ENCODE peak calls at places on chromosomes 6 and 20, in nine cellular contexts. One of them, this sample, is unnamed.

GRCh38 chr6:53361549-53362031 is 12.8 kb upstream of the ELOVL5 start:
- DNase-seq in esophagus muscularis mucosa: no peak
- DNase-seq in spleen: no peak
- DNase-seq in prostate gland: no peak
- DNase-seq in breast epithelium: peak
- DNase-seq in K562: no peak
- DNase-seq in SK-N-MC: no peak
- DNase-seq in stomach: no peak
- DNase-seq in GM12892: no peak
- DNase-seq in this sample: no peak

GRCh38 chr6:108200631-108201030 is 34.8 kb downstream of the NR2E1 start:
- DNase-seq in prostate gland: no peak
- DNase-seq in breast epithelium: no peak
- DNase-seq in stomach: no peak
- DNase-seq in spleen: no peak
- DNase-seq in K562: no peak
- DNase-seq in esophagus muscularis mucosa: no peak
- DNase-seq in GM12892: no peak
- DNase-seq in SK-N-MC: no peak
- DNase-seq in this sample: no peak

GRCh38 chr6:149354009-149354408 is 36.5 kb downstream of the TAB2 start:
- DNase-seq in K562: no peak
- DNase-seq in breast epithelium: no peak
- DNase-seq in esophagus muscularis mucosa: no peak
- DNase-seq in GM12892: no peak
- DNase-seq in SK-N-MC: no peak
- DNase-seq in stomach: no peak
- DNase-seq in prostate gland: no peak
- DNase-seq in spleen: no peak
- DNase-seq in this sample: no peak

GRCh38 chr6:85591207-85591606 is 2.5 kb downstream of the SNX14 start:
- DNase-seq in SK-N-MC: no peak
- DNase-seq in K562: no peak
- DNase-seq in stomach: no peak
- DNase-seq in esophagus muscularis mucosa: no peak
- DNase-seq in breast epithelium: no peak
- DNase-seq in spleen: no peak
- DNase-seq in GM12892: no peak
- DNase-seq in prostate gland: no peak
- DNase-seq in this sample: no peak

GRCh38 chr6:10976571-10976970 is 67.5 kb downstream of the ELOVL2 start:
- DNase-seq in spleen: no peak
- DNase-seq in GM12892: no peak
- DNase-seq in prostate gland: no peak
- DNase-seq in stomach: no peak
- DNase-seq in K562: no peak
- DNase-seq in SK-N-MC: no peak
- DNase-seq in esophagus muscularis mucosa: peak
- DNase-seq in breast epithelium: no peak
- DNase-seq in this sample: no peak

GRCh38 chr20:60694763-60695162 is 557.3 kb upstream of the CDH4 start:
- DNase-seq in prostate gland: no peak
- DNase-seq in esophagus muscularis mucosa: no peak
- DNase-seq in breast epithelium: no peak
- DNase-seq in spleen: no peak
- DNase-seq in K562: no peak
- DNase-seq in GM12892: no peak
- DNase-seq in stomach: no peak
- DNase-seq in SK-N-MC: no peak
- DNase-seq in this sample: no peak

GRCh38 chr20:13029687-13030510 is 21.1 kb downstream of the SPTLC3 start:
- DNase-seq in SK-N-MC: no peak
- DNase-seq in K562: no peak
- DNase-seq in esophagus muscularis mucosa: no peak
- DNase-seq in prostate gland: peak
- DNase-seq in stomach: peak
- DNase-seq in breast epithelium: peak
- DNase-seq in spleen: no peak
- DNase-seq in GM12892: no peak
- DNase-seq in this sample: peak

GRCh38 chr6:170152989-170153388 is 137.9 kb downstream of the DLL1 start:
- DNase-seq in esophagus muscularis mucosa: no peak
- DNase-seq in stomach: peak
- DNase-seq in prostate gland: peak
- DNase-seq in K562: peak
- DNase-seq in GM12892: no peak
- DNase-seq in spleen: no peak
- DNase-seq in SK-N-MC: no peak
- DNase-seq in breast epithelium: peak
- DNase-seq in this sample: peak

GRCh38 chr6:116376149-116376548 is 5.4 kb downstream of the DSE start:
- DNase-seq in K562: no peak
- DNase-seq in spleen: no peak
- DNase-seq in esophagus muscularis mucosa: no peak
- DNase-seq in prostate gland: peak
- DNase-seq in GM12892: no peak
- DNase-seq in stomach: no peak
- DNase-seq in breast epithelium: no peak
- DNase-seq in SK-N-MC: no peak
- DNase-seq in this sample: no peak

GRCh38 chr6:160882741-160883340 is 108.7 kb upstream of the MAP3K4 start:
- DNase-seq in esophagus muscularis mucosa: no peak
- DNase-seq in GM12892: no peak
- DNase-seq in stomach: no peak
- DNase-seq in SK-N-MC: no peak
- DNase-seq in spleen: no peak
- DNase-seq in K562: no peak
- DNase-seq in prostate gland: no peak
- DNase-seq in breast epithelium: no peak
- DNase-seq in this sample: no peak

GRCh38 chr20:17688965-17689364 is 6.9 kb upstream of the RRBP1 start:
- DNase-seq in breast epithelium: no peak
- DNase-seq in prostate gland: no peak
- DNase-seq in spleen: no peak
- DNase-seq in esophagus muscularis mucosa: no peak
- DNase-seq in SK-N-MC: peak
- DNase-seq in GM12892: no peak
- DNase-seq in stomach: peak
- DNase-seq in K562: no peak
- DNase-seq in this sample: no peak

GRCh38 chr6:136643850-136644596 is 93.8 kb upstream of the MAP7 start:
- DNase-seq in breast epithelium: peak
- DNase-seq in esophagus muscularis mucosa: peak
- DNase-seq in stomach: peak
- DNase-seq in K562: peak
- DNase-seq in GM12892: peak
- DNase-seq in spleen: peak
- DNase-seq in SK-N-MC: peak
- DNase-seq in prostate gland: peak
- DNase-seq in this sample: peak

DNA sequence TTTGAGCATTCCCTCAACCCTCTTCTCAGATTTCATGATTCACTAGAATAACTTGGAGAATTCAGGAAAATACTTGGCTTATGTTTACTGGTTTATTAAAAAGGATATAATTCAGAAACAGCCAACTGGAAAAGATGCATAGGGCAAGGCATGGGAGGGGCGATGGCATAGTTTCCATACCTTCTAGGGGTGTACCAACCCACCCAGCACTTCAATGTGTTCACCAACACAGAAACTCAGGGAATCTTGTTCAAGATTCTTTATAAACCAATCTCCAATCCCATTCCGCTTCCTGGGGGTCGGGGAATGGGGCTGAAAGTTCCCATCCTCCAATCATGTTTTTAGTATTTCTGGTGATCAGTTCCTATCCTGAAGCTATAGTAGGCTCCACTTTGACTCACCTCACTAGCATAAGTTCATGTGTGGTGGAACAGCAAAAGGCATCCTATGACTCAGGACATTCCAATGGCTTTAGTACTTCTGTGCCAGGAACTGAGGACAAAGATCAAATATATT is 164.4 kb downstream of the SIM1 start:
- DNase-seq in prostate gland: no peak
- DNase-seq in breast epithelium: no peak
- DNase-seq in spleen: no peak
- DNase-seq in K562: no peak
- DNase-seq in stomach: no peak
- DNase-seq in esophagus muscularis mucosa: no peak
- DNase-seq in GM12892: no peak
- DNase-seq in SK-N-MC: no peak
- DNase-seq in this sample: no peak
- TF ChIP-seq POLR2AphosphoS5 in prostate gland: no peak
- TF ChIP-seq POLR2AphosphoS5 in breast epithelium: no peak
- TF ChIP-seq POLR2AphosphoS5 in spleen: no peak
- TF ChIP-seq POLR2AphosphoS5 in K562: no peak
- TF ChIP-seq POLR2AphosphoS5 in stomach: no peak
- TF ChIP-seq POLR2AphosphoS5 in esophagus muscularis mucosa: no peak
- TF ChIP-seq POLR2AphosphoS5 in GM12892: no peak
- TF ChIP-seq POLR2AphosphoS5 in SK-N-MC: no peak
- TF ChIP-seq POLR2AphosphoS5 in this sample: no peak

GRCh38 chr20:23419995-23420901 is 1.0 kb downstream of the NAPB start:
- DNase-seq in stomach: peak
- DNase-seq in SK-N-MC: no peak
- DNase-seq in GM12892: peak
- DNase-seq in spleen: peak
- DNase-seq in breast epithelium: no peak
- DNase-seq in prostate gland: peak
- DNase-seq in K562: peak
- DNase-seq in esophagus muscularis mucosa: peak
- DNase-seq in this sample: peak
- TF ChIP-seq POLR2AphosphoS5 in stomach: no peak
- TF ChIP-seq POLR2AphosphoS5 in SK-N-MC: no peak
- TF ChIP-seq POLR2AphosphoS5 in GM12892: no peak
- TF ChIP-seq POLR2AphosphoS5 in spleen: no peak
- TF ChIP-seq POLR2AphosphoS5 in breast epithelium: no peak
- TF ChIP-seq POLR2AphosphoS5 in prostate gland: no peak
- TF ChIP-seq POLR2AphosphoS5 in K562: no peak
- TF ChIP-seq POLR2AphosphoS5 in esophagus muscularis mucosa: no peak
- TF ChIP-seq POLR2AphosphoS5 in this sample: no peak

GRCh38 chr6:38158762-38159350 is 339.3 kb downstream of the ZFAND3 start:
- DNase-seq in stomach: no peak
- DNase-seq in esophagus muscularis mucosa: no peak
- DNase-seq in SK-N-MC: no peak
- DNase-seq in GM12892: no peak
- DNase-seq in K562: no peak
- DNase-seq in prostate gland: no peak
- DNase-seq in breast epithelium: no peak
- DNase-seq in spleen: no peak
- DNase-seq in this sample: no peak
- TF ChIP-seq POLR2AphosphoS5 in stomach: no peak
- TF ChIP-seq POLR2AphosphoS5 in esophagus muscularis mucosa: no peak
- TF ChIP-seq POLR2AphosphoS5 in SK-N-MC: no peak
- TF ChIP-seq POLR2AphosphoS5 in GM12892: no peak
- TF ChIP-seq POLR2AphosphoS5 in K562: no peak
- TF ChIP-seq POLR2AphosphoS5 in prostate gland: no peak
- TF ChIP-seq POLR2AphosphoS5 in breast epithelium: no peak
- TF ChIP-seq POLR2AphosphoS5 in spleen: peak
- TF ChIP-seq POLR2AphosphoS5 in this sample: no peak

GRCh38 chr6:15816661-15817060 is 153.8 kb upstream of the DTNBP1 start:
- DNase-seq in GM12892: no peak
- DNase-seq in K562: no peak
- DNase-seq in breast epithelium: no peak
- DNase-seq in stomach: no peak
- DNase-seq in SK-N-MC: no peak
- DNase-seq in prostate gland: no peak
- DNase-seq in esophagus muscularis mucosa: no peak
- DNase-seq in spleen: no peak
- DNase-seq in this sample: no peak

GRCh38 chr6:15818044-15818443 is 155.2 kb upstream of the DTNBP1 start:
- DNase-seq in K562: no peak
- DNase-seq in spleen: no peak
- DNase-seq in breast epithelium: no peak
- DNase-seq in SK-N-MC: no peak
- DNase-seq in prostate gland: no peak
- DNase-seq in esophagus muscularis mucosa: no peak
- DNase-seq in GM12892: no peak
- DNase-seq in stomach: no peak
- DNase-seq in this sample: no peak

GRCh38 chr6:15818491-15818890 is 155.7 kb upstream of the DTNBP1 start:
- DNase-seq in GM12892: no peak
- DNase-seq in spleen: no peak
- DNase-seq in stomach: no peak
- DNase-seq in prostate gland: no peak
- DNase-seq in breast epithelium: no peak
- DNase-seq in SK-N-MC: no peak
- DNase-seq in esophagus muscularis mucosa: no peak
- DNase-seq in K562: no peak
- DNase-seq in this sample: no peak

GRCh38 chr6:15819226-15819625 is 156.4 kb upstream of the DTNBP1 start:
- DNase-seq in esophagus muscularis mucosa: no peak
- DNase-seq in stomach: no peak
- DNase-seq in K562: no peak
- DNase-seq in GM12892: no peak
- DNase-seq in breast epithelium: no peak
- DNase-seq in prostate gland: no peak
- DNase-seq in SK-N-MC: no peak
- DNase-seq in spleen: no peak
- DNase-seq in this sample: no peak

DNA sequence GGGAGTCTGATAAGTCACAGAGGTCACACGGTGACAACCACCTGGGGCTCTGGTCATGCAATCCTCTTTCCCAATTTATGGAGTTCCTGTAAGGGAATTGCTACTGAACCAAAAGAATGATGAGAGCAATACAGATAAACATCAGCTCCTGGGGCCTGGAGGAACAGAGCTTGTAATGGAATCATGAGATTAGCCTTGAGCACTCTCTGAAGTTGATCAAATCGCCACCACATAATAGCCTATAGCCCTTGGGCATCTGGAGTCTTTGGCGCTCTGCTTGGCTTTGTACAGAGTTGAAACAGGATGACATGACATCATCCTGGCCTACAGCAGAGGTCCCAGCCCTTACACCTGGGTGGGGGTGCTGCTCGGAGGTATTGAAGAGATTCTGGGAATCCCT is 154.3 kb upstream of the DTNBP1 start:
- DNase-seq in GM12892: no peak
- DNase-seq in esophagus muscularis mucosa: no peak
- DNase-seq in prostate gland: no peak
- DNase-seq in spleen: no peak
- DNase-seq in breast epithelium: no peak
- DNase-seq in K562: no peak
- DNase-seq in stomach: no peak
- DNase-seq in SK-N-MC: no peak
- DNase-seq in this sample: no peak
- TF ChIP-seq POLR2AphosphoS5 in GM12892: no peak
- TF ChIP-seq POLR2AphosphoS5 in esophagus muscularis mucosa: no peak
- TF ChIP-seq POLR2AphosphoS5 in prostate gland: no peak
- TF ChIP-seq POLR2AphosphoS5 in spleen: no peak
- TF ChIP-seq POLR2AphosphoS5 in breast epithelium: no peak
- TF ChIP-seq POLR2AphosphoS5 in K562: no peak
- TF ChIP-seq POLR2AphosphoS5 in stomach: no peak
- TF ChIP-seq POLR2AphosphoS5 in SK-N-MC: no peak
- TF ChIP-seq POLR2AphosphoS5 in this sample: no peak